ENCODE peak calls at places on chromosomes 6 and 20, in eight cellular contexts. G is SK-N-SH, I is A549, U is tibial nerve, L is psoas muscle, M is fibroblast of lung, C is A673, X is heart left ventricle. A is an unnamed sample. For H3K4me1, the result is how much of the 10 kb centered on the place peaks cover.

GRCh38 chr20:5000263-5001173 is 792 bp downstream of the SLC23A2 start:
- DNase-seq in G (peak), I (no peak), U (peak), L (peak), M (no peak), C (no peak), X (peak), A (peak)

GRCh38 chr20:18048191-18048590 is 9.5 kb downstream of the OVOL2 start:
- DNase-seq in G (no peak), I (no peak), U (no peak), L (no peak), M (no peak), C (no peak), X (no peak), A (no peak)

GRCh38 chr6:81818778-81819491 is 66.5 kb upstream of the TENT5A start:
- DNase-seq in G (no peak), I (no peak), U (no peak), L (no peak), M (peak), C (no peak), X (no peak), A (no peak)

GRCh38 chr20:57618091-57618765 is 2.0 kb downstream of the ZBP1 start:
- DNase-seq in G (no peak), I (peak), U (no peak), L (no peak), M (no peak), C (no peak), X (no peak), A (peak)

GRCh38 chr6:18380165-18380564 is 7.0 kb upstream of the RNF144B start:
- DNase-seq in G (no peak), I (no peak), U (no peak), L (no peak), M (no peak), C (no peak), X (no peak), A (no peak)

GRCh38 chr6:26022166-26022510 is 59.5 kb downstream of the TRIM38 start:
- DNase-seq in G (peak), I (no peak), U (peak), L (no peak), M (peak), C (peak), X (no peak), A (no peak)

GRCh38 chr20:48292806-48293205 is 507.5 kb upstream of the SULF2 start:
- DNase-seq in G (no peak), I (no peak), U (no peak), L (no peak), M (no peak), C (no peak), X (no peak), A (no peak)

GRCh38 chr6:149150999-149151398 is 166.5 kb upstream of the TAB2 start:
- DNase-seq in G (no peak), I (no peak), U (no peak), L (no peak), M (no peak), C (no peak), X (no peak), A (no peak)

GRCh38 chr6:43790031-43790430 is 20.0 kb downstream of the VEGFA start:
- DNase-seq in G (no peak), I (no peak), U (peak), L (peak), M (peak), C (no peak), X (no peak), A (no peak)

GRCh38 chr6:156617376-156617775 is 159.8 kb upstream of the ARID1B start:
- DNase-seq in G (no peak), I (no peak), U (no peak), L (no peak), M (peak), C (peak), X (no peak), A (no peak)

GRCh38 chr6:53916804-53917463 is 122.1 kb downstream of the LRRC1 start:
- DNase-seq in G (no peak), I (no peak), U (no peak), L (no peak), M (no peak), C (no peak), X (no peak), A (no peak)

GRCh38 chr20:35306931-35307517 is 14.8 kb upstream of the FAM83C start:
- DNase-seq in G (peak), I (peak), U (peak), L (peak), M (peak), C (peak), X (no peak), A (no peak)

GRCh38 chr20:32505723-32506473 is 79.2 kb downstream of the NOL4L start:
- DNase-seq in G (no peak), I (no peak), U (no peak), L (no peak), M (no peak), C (no peak), X (no peak), A (no peak)

GRCh38 chr6:111606620-111607115 is 990 bp upstream of the TRAF3IP2 start:
- DNase-seq in G (no peak), I (no peak), U (no peak), L (no peak), M (peak), C (no peak), X (no peak), A (no peak)

GRCh38 chr6:56259682-56260081 is 12.3 kb upstream of the COL21A1 start:
- DNase-seq in G (no peak), I (no peak), U (no peak), L (no peak), M (peak), C (peak), X (no peak), A (no peak)
- H3K4me3 ChIP-seq in G (no peak), I (no peak), U (no peak), L (no peak), M (no peak), C (no peak), X (no peak), A (no peak)

GRCh38 chr6:36917541-36918193 is 31.9 kb downstream of the C6orf89 start:
- DNase-seq in G (no peak), I (no peak), U (peak), L (peak), M (peak), C (no peak), X (no peak), A (peak)
- H3K4me1 ChIP-seq in G (under half), I (under half), U (under half), L (under half), M (under half), C (under half), X (under half), A (half or more)

GRCh38 chr20:42864116-42864515 is 325.6 kb downstream of the PTPRT start:
- DNase-seq in G (no peak), I (no peak), U (no peak), L (no peak), M (no peak), C (no peak), X (no peak), A (no peak)
- TF ChIP-seq CTCF in G (no peak), I (no peak), U (no peak), L (no peak), M (no peak), C (no peak), X (no peak), A (no peak)

GRCh38 chr20:54321688-54322087 is 113.8 kb downstream of the PFDN4 start:
- DNase-seq in G (no peak), I (no peak), U (no peak), L (no peak), M (no peak), C (no peak), X (no peak), A (no peak)
- H3K4me3 ChIP-seq in G (no peak), I (no peak), U (no peak), L (no peak), M (no peak), C (no peak), X (no peak), A (no peak)

DNA sequence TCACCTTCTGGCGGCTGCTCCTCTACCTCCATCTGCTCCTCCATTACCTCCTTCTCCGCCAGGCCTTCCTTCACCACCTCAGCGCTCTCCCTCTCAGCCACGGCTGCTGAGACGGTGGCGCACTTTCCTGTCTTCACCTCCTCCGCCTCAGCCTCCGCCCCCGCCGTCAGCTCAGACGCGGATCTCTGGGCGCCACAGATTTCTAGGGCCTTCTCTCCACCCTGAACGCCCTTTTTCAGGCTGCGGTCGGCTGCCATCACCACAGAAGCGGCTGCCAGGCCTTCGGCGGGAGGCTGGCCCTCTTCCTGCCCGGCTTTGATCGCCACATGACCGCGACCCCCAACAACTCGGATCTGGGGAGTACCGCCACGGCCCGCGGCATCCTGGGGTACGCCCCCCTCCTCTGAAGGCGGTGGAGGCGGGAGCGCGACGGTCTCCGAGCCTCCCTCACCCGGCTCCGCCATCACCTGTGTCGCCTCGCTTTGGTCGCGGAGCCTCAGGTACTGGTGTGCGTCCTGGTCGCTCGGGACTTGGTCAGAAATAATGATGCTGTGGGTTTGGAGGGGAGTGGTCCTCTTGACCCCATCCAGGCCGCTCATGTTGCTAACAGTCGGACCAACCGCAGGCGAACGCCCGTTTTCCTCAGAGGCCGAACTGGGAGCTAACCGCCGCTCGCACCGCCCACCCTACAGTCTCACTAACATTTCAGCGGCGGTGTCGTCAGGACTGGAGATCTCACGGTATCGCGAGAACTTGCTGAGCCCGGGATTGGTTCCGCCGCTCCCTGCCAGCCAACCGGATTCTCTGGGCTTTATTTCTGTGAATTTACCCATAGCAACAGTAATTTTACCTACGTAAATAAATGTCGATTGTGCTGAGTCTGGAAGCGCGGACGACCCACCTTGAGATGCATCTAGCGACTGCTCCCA is at the start of gene TSPYL1:
- DNase-seq in G (peak), I (peak), U (peak), L (peak), M (peak), C (peak), X (peak), A (peak)
- H3K4me1 ChIP-seq in G (under half), I (under half), U (under half), L (half or more), M (under half), C (under half), X (half or more), A (half or more)

DNA sequence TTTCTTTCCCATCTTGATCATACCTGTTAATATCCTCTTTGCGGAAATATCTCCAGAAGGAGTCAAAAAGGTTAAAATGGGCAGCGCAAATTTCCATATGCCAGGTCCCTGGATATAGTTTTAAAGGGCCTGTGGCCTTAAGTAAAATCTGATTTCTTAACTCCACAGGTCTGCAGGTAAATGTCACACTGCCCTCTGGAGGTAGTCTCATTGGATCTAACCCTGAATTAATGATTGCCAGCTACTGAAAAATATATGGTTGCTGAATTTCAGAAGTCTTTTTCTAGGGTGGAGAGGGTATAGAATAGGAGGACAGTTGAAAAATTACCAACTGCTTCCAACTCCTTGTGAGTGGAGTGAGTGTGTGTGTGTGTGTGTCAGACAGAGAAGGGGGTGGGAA is 8.5 kb downstream of the MOXD1 start:
- DNase-seq in G (no peak), I (no peak), U (no peak), L (no peak), M (no peak), C (no peak), X (no peak), A (no peak)
- TF ChIP-seq CTCF in G (peak), I (peak), U (no peak), L (no peak), M (no peak), C (peak), X (no peak), A (no peak)

GRCh38 chr20:62640870-62641748 is 1.2 kb upstream of the SLCO4A1 start:
- DNase-seq in G (no peak), I (no peak), U (no peak), L (no peak), M (no peak), C (no peak), X (no peak), A (no peak)
- H3K4me3 ChIP-seq in G (no peak), I (peak), U (peak), L (peak), M (no peak), C (peak), X (no peak), A (peak)

DNA sequence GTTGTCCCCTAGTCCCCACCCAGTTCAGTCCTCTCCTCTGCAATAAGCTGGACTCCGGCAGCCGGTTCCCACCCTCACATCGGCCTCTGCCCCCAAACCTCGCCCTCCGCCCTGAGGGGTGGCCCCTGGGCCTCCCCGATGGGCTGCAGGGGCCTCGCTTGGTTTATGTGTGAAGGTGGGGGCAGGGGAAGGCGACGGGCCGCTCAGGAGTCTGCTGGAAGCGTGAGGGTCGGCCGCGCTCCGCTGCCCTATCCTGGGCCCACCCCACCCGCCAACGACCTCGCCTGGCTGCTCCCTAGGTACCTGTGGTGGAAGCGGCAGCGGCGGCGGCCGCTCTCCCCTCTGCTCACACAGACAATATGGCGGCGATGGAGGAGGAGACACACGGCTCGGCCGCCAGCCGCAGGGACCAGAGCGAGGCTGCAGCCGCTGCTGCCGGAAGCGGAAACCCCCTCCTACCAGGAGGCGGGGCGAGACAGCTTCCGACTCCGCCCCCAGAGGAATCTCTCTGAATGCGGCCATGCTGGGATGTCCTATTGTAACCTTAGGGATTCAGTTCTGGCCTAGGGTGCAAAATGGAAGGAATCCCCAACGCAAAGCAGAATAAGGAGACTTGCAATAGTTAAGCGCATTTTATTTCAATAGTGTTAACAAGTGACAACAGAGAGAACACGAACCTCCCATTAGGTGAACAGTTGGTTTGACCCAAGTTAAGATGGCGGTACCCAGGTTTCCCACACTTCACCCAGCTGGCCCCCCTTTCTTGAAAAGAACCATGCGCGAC is at the start of gene CSNK2A1:
- DNase-seq in G (peak), I (peak), U (peak), L (peak), M (peak), C (peak), X (peak), A (peak)
- H3K4me1 ChIP-seq in G (under half), I (under half), U (under half), L (under half), M (under half), C (under half), X (half or more), A (under half)

A was measured in lower lobe of right lung.